ENCODE peak calls at places on chromosome 17, in seven cellular contexts. X, W, O, A, P, H and T are unnamed samples.

GRCh38 chr17:51046527-51047384 is 73.9 kb downstream of the SPAG9 start:
- DNase-seq in X (peak), W (no peak), O (no peak), A (peak), P (no peak), H (no peak), T (no peak)

GRCh38 chr17:44097110-44097810 is 26.2 kb downstream of the HDAC5 start:
- DNase-seq in X (peak), W (no peak), O (no peak), A (no peak), P (no peak), H (peak), T (no peak)

GRCh38 chr17:59413014-59413725 is 81.7 kb downstream of the YPEL2 start:
- DNase-seq in X (no peak), W (no peak), O (no peak), A (no peak), P (no peak), H (no peak), T (no peak)

GRCh38 chr17:19904412-19904811 is 36.7 kb upstream of the ULK2 start:
- DNase-seq in X (no peak), W (no peak), O (no peak), A (no peak), P (no peak), H (no peak), T (no peak)

GRCh38 chr17:31583795-31584340 is 192.4 kb downstream of the RAB11FIP4 start:
- DNase-seq in X (no peak), W (no peak), O (no peak), A (no peak), P (no peak), H (no peak), T (no peak)

GRCh38 chr17:21285164-21286065 is 904 bp downstream of the MAP2K3 start:
- DNase-seq in X (no peak), W (no peak), O (no peak), A (no peak), P (peak), H (no peak), T (no peak)

GRCh38 chr17:35895602-35896001 is 15.4 kb upstream of the CCL5 start:
- DNase-seq in X (peak), W (no peak), O (no peak), A (no peak), P (no peak), H (no peak), T (no peak)

GRCh38 chr17:61442878-61443474 is 9.2 kb upstream of the TBX4 start:
- DNase-seq in X (no peak), W (no peak), O (no peak), A (no peak), P (no peak), H (no peak), T (no peak)

GRCh38 chr17:31417051-31417792 is 25.7 kb downstream of the RAB11FIP4 start:
- DNase-seq in X (no peak), W (no peak), O (no peak), A (no peak), P (no peak), H (no peak), T (no peak)

GRCh38 chr17:40949406-40949805 is 12.0 kb upstream of the KRT23 start:
- DNase-seq in X (no peak), W (no peak), O (no peak), A (no peak), P (no peak), H (no peak), T (no peak)

GRCh38 chr17:41906465-41907184 is 12.1 kb downstream of the ACLY start:
- DNase-seq in X (no peak), W (no peak), O (peak), A (no peak), P (no peak), H (no peak), T (no peak)

GRCh38 chr17:58913971-58914769 is 158.5 kb downstream of the PPM1E start:
- DNase-seq in X (peak), W (no peak), O (no peak), A (no peak), P (no peak), H (no peak), T (no peak)

GRCh38 chr17:72556944-72557826 is 436.4 kb downstream of the SOX9 start:
- DNase-seq in X (no peak), W (peak), O (peak), A (peak), P (peak), H (no peak), T (no peak)

GRCh38 chr17:2283302-2283701 is 20.3 kb downstream of the SMG6 start:
- DNase-seq in X (no peak), W (no peak), O (no peak), A (no peak), P (no peak), H (no peak), T (no peak)

GRCh38 chr17:34827008-34827407 is 134.3 kb downstream of the CCT6B start:
- DNase-seq in X (no peak), W (no peak), O (no peak), A (no peak), P (no peak), H (no peak), T (peak)

GRCh38 chr17:1490643-1491405 is 1.7 kb downstream of the MYO1C start:
- DNase-seq in X (no peak), W (no peak), O (peak), A (no peak), P (peak), H (peak), T (no peak)

GRCh38 chr17:31266042-31266441 is 31.0 kb downstream of the OMG start:
- DNase-seq in X (no peak), W (no peak), O (no peak), A (no peak), P (peak), H (no peak), T (no peak)

GRCh38 chr17:44351961-44352921 is 7.1 kb downstream of the GRN start:
- DNase-seq in X (no peak), W (no peak), O (no peak), A (no peak), P (no peak), H (no peak), T (no peak)

GRCh38 chr17:35900693-35901487 is 20.7 kb upstream of the CCL5 start:
- DNase-seq in X (peak), W (no peak), O (no peak), A (no peak), P (no peak), H (no peak), T (no peak)

GRCh38 chr17:79715318-79716182 is 15.2 kb upstream of the ENPP7 start:
- DNase-seq in X (no peak), W (no peak), O (no peak), A (no peak), P (no peak), H (no peak), T (no peak)

GRCh38 chr17:42221886-42222745 is 27.8 kb upstream of the GHDC start:
- DNase-seq in X (no peak), W (no peak), O (peak), A (no peak), P (peak), H (no peak), T (peak)

GRCh38 chr17:29190039-29190438 is 9.8 kb upstream of the MYO18A start:
- DNase-seq in X (no peak), W (no peak), O (no peak), A (no peak), P (no peak), H (no peak), T (no peak)

GRCh38 chr17:47120521-47121095 is 68.5 kb downstream of the CDC27 start:
- DNase-seq in X (no peak), W (no peak), O (no peak), A (no peak), P (no peak), H (no peak), T (no peak)

GRCh38 chr17:48588074-48588415 is 2.0 kb downstream of the HOXB3 start:
- DNase-seq in X (no peak), W (no peak), O (no peak), A (no peak), P (no peak), H (no peak), T (no peak)
- H3K4me3 ChIP-seq in X (peak), W (no peak), O (no peak), A (no peak), P (no peak), H (no peak), T (peak)

GRCh38 chr17:64111831-64112230 is 18.1 kb downstream of the ERN1 start:
- DNase-seq in X (no peak), W (no peak), O (no peak), A (no peak), P (no peak), H (no peak), T (no peak)

GRCh38 chr17:64115871-64116534 is 13.9 kb downstream of the ERN1 start:
- DNase-seq in X (peak), W (no peak), O (peak), A (no peak), P (no peak), H (no peak), T (no peak)

GRCh38 chr17:64118452-64118979 is 11.4 kb downstream of the ERN1 start:
- DNase-seq in X (no peak), W (no peak), O (no peak), A (no peak), P (no peak), H (peak), T (no peak)

GRCh38 chr17:64112978-64113377 is 17.0 kb downstream of the ERN1 start:
- DNase-seq in X (no peak), W (no peak), O (no peak), A (no peak), P (no peak), H (no peak), T (no peak)

GRCh38 chr17:64115043-64115698 is 14.8 kb downstream of the ERN1 start:
- DNase-seq in X (no peak), W (no peak), O (no peak), A (no peak), P (no peak), H (no peak), T (no peak)
- H3K4me3 ChIP-seq in X (no peak), W (no peak), O (no peak), A (no peak), P (no peak), H (no peak), T (no peak)

GRCh38 chr17:57519199-57519598 is 225.9 kb downstream of the CCDC182 start:
- DNase-seq in X (no peak), W (no peak), O (no peak), A (no peak), P (no peak), H (no peak), T (no peak)
- H3K4me3 ChIP-seq in X (no peak), W (no peak), O (no peak), A (no peak), P (no peak), H (no peak), T (no peak)

GRCh38 chr17:27586203-27586701 is 44.7 kb upstream of the LGALS9 start:
- DNase-seq in X (no peak), W (no peak), O (no peak), A (no peak), P (no peak), H (no peak), T (no peak)

GRCh38 chr17:27585153-27585681 is 45.8 kb upstream of the LGALS9 start:
- DNase-seq in X (no peak), W (no peak), O (no peak), A (no peak), P (no peak), H (no peak), T (no peak)

GRCh38 chr17:27588354-27588753 is 42.6 kb upstream of the LGALS9 start:
- DNase-seq in X (no peak), W (no peak), O (no peak), A (no peak), P (no peak), H (peak), T (no peak)

GRCh38 chr17:27582696-27583095 is 48.3 kb upstream of the LGALS9 start:
- DNase-seq in X (no peak), W (no peak), O (no peak), A (no peak), P (no peak), H (no peak), T (no peak)

GRCh38 chr17:27585792-27586191 is 45.2 kb upstream of the LGALS9 start:
- DNase-seq in X (no peak), W (no peak), O (no peak), A (no peak), P (no peak), H (peak), T (no peak)
- H3K4me3 ChIP-seq in X (no peak), W (no peak), O (no peak), A (no peak), P (no peak), H (no peak), T (no peak)

GRCh38 chr17:4393806-4394205 is 27.3 kb upstream of the UBE2G1 start:
- DNase-seq in X (no peak), W (no peak), O (no peak), A (no peak), P (peak), H (no peak), T (no peak)

GRCh38 chr17:4389079-4389478 is 22.6 kb upstream of the UBE2G1 start:
- DNase-seq in X (no peak), W (no peak), O (no peak), A (no peak), P (no peak), H (no peak), T (no peak)

GRCh38 chr17:4395111-4395478 is 28.6 kb upstream of the UBE2G1 start:
- DNase-seq in X (no peak), W (no peak), O (no peak), A (no peak), P (no peak), H (no peak), T (no peak)

GRCh38 chr17:4397840-4398239 is 31.4 kb upstream of the UBE2G1 start:
- DNase-seq in X (no peak), W (no peak), O (no peak), A (no peak), P (no peak), H (no peak), T (no peak)

GRCh38 chr17:4394208-4395110 is 28.0 kb upstream of the UBE2G1 start:
- DNase-seq in X (no peak), W (no peak), O (no peak), A (no peak), P (no peak), H (no peak), T (no peak)
- H3K4me3 ChIP-seq in X (no peak), W (no peak), O (no peak), A (no peak), P (peak), H (no peak), T (no peak)

DNA sequence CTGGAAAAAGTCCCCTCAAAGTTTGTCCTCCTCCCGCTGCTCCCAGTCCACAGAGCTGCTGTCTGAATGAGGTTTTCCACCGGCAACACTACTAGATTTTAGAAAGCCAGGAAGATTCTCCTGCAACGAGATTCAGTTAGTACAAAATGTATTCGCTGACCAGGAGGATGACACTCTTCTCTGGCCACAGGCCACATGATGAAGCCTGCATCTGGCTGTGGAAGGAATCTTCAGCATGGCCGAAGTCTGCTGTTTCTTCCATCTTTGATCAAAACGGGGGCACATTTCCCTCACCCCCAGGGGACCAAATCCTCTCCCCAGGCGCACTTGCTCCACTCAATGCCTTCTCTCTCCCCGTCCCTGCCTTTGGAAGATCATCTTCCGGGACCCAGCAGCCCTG is 215.8 kb upstream of the NLRP1 start:
- DNase-seq in X (no peak), W (no peak), O (no peak), A (no peak), P (no peak), H (no peak), T (no peak)
- H3K4me3 ChIP-seq in X (no peak), W (no peak), O (no peak), A (no peak), P (no peak), H (no peak), T (no peak)